ENCODE peak calls at places on chromosomes 16 and 17, in five cellular contexts. One of them, this sample, is unnamed.

GRCh38 chr16:81482329-81483063 is 37.9 kb downstream of the CMIP start:
- DNase-seq in NCI-H1694: no peak
- DNase-seq in T-helper 17 cell: no peak
- DNase-seq in HFFc6: no peak
- DNase-seq in activated T-helper 9 cell treated with anti-CD3 and anti-CD28 coated beads, Interleukin-2, amount 50 U/mL, for 16 hours: no peak
- DNase-seq in this sample: peak; percentile 90

GRCh38 chr16:19898924-19899604 is 14.4 kb upstream of the GPRC5B start:
- DNase-seq in activated T-helper 9 cell treated with anti-CD3 and anti-CD28 coated beads, Interleukin-2, amount 50 U/mL, for 16 hours: no peak
- DNase-seq in NCI-H1694: peak; percentile 21
- DNase-seq in T-helper 17 cell: no peak
- DNase-seq in HFFc6: peak; percentile 34
- DNase-seq in this sample: peak; percentile 20

GRCh38 chr16:6827272-6827671 is 505.4 kb upstream of the RBFOX1 start:
- DNase-seq in NCI-H1694: no peak
- DNase-seq in HFFc6: no peak
- DNase-seq in T-helper 17 cell: no peak
- DNase-seq in activated T-helper 9 cell treated with anti-CD3 and anti-CD28 coated beads, Interleukin-2, amount 50 U/mL, for 16 hours: no peak
- DNase-seq in this sample: no peak

GRCh38 chr17:27793168-27793905 is 7.0 kb downstream of the NOS2 start:
- DNase-seq in activated T-helper 9 cell treated with anti-CD3 and anti-CD28 coated beads, Interleukin-2, amount 50 U/mL, for 16 hours: no peak
- DNase-seq in T-helper 17 cell: no peak
- DNase-seq in HFFc6: no peak
- DNase-seq in NCI-H1694: no peak
- DNase-seq in this sample: no peak

GRCh38 chr17:28551421-28552186 is 820 bp downstream of the UNC119 start:
- DNase-seq in T-helper 17 cell: no peak
- DNase-seq in NCI-H1694: peak; percentile 12
- DNase-seq in HFFc6: no peak
- DNase-seq in activated T-helper 9 cell treated with anti-CD3 and anti-CD28 coated beads, Interleukin-2, amount 50 U/mL, for 16 hours: no peak
- DNase-seq in this sample: no peak

GRCh38 chr16:47142469-47143328 is 1.0 kb downstream of the NETO2 start:
- DNase-seq in activated T-helper 9 cell treated with anti-CD3 and anti-CD28 coated beads, Interleukin-2, amount 50 U/mL, for 16 hours: peak; percentile 11
- DNase-seq in HFFc6: peak; percentile 10
- DNase-seq in NCI-H1694: peak; percentile 22
- DNase-seq in T-helper 17 cell: peak; percentile 23
- DNase-seq in this sample: no peak

GRCh38 chr16:83040174-83040573 is 413.4 kb downstream of the CDH13 start:
- DNase-seq in T-helper 17 cell: no peak
- DNase-seq in activated T-helper 9 cell treated with anti-CD3 and anti-CD28 coated beads, Interleukin-2, amount 50 U/mL, for 16 hours: no peak
- DNase-seq in HFFc6: peak; percentile 4
- DNase-seq in NCI-H1694: no peak
- DNase-seq in this sample: peak; percentile 48

GRCh38 chr17:41418116-41418860 is 6.1 kb downstream of the KRT37 start:
- DNase-seq in T-helper 17 cell: no peak
- DNase-seq in HFFc6: no peak
- DNase-seq in NCI-H1694: no peak
- DNase-seq in activated T-helper 9 cell treated with anti-CD3 and anti-CD28 coated beads, Interleukin-2, amount 50 U/mL, for 16 hours: no peak
- DNase-seq in this sample: no peak

GRCh38 chr16:76292218-76292617 is 15.0 kb downstream of the CNTNAP4 start:
- DNase-seq in NCI-H1694: peak; percentile 88
- DNase-seq in T-helper 17 cell: no peak
- DNase-seq in activated T-helper 9 cell treated with anti-CD3 and anti-CD28 coated beads, Interleukin-2, amount 50 U/mL, for 16 hours: no peak
- DNase-seq in HFFc6: no peak
- DNase-seq in this sample: no peak

GRCh38 chr17:82434216-82434565 is 15.8 kb upstream of the OGFOD3 start:
- DNase-seq in activated T-helper 9 cell treated with anti-CD3 and anti-CD28 coated beads, Interleukin-2, amount 50 U/mL, for 16 hours: no peak
- DNase-seq in NCI-H1694: no peak
- DNase-seq in T-helper 17 cell: no peak
- DNase-seq in HFFc6: no peak
- DNase-seq in this sample: no peak

GRCh38 chr17:81515530-81516041 is 3.0 kb upstream of the ACTG1 start:
- DNase-seq in NCI-H1694: no peak
- DNase-seq in HFFc6: no peak
- DNase-seq in activated T-helper 9 cell treated with anti-CD3 and anti-CD28 coated beads, Interleukin-2, amount 50 U/mL, for 16 hours: no peak
- DNase-seq in T-helper 17 cell: no peak
- DNase-seq in this sample: no peak

GRCh38 chr16:83913234-83913633 is 14.3 kb downstream of the MLYCD start:
- DNase-seq in activated T-helper 9 cell treated with anti-CD3 and anti-CD28 coated beads, Interleukin-2, amount 50 U/mL, for 16 hours: no peak
- DNase-seq in HFFc6: no peak
- DNase-seq in T-helper 17 cell: no peak
- DNase-seq in NCI-H1694: no peak
- DNase-seq in this sample: no peak

GRCh38 chr17:38729886-38730525 is at the start of gene CISD3:
- DNase-seq in HFFc6: peak; percentile 49
- DNase-seq in activated T-helper 9 cell treated with anti-CD3 and anti-CD28 coated beads, Interleukin-2, amount 50 U/mL, for 16 hours: peak; percentile 82
- DNase-seq in NCI-H1694: peak; percentile 60
- DNase-seq in T-helper 17 cell: peak; percentile 92
- DNase-seq in this sample: peak; percentile 72

GRCh38 chr16:66435896-66436295 is 8.8 kb downstream of the BEAN1 start:
- DNase-seq in NCI-H1694: no peak
- DNase-seq in T-helper 17 cell: no peak
- DNase-seq in HFFc6: no peak
- DNase-seq in activated T-helper 9 cell treated with anti-CD3 and anti-CD28 coated beads, Interleukin-2, amount 50 U/mL, for 16 hours: no peak
- DNase-seq in this sample: no peak

GRCh38 chr17:56833023-56833811 is 503 bp downstream of the C17orf67 start:
- DNase-seq in T-helper 17 cell: peak; percentile 54
- DNase-seq in NCI-H1694: peak; percentile 49
- DNase-seq in activated T-helper 9 cell treated with anti-CD3 and anti-CD28 coated beads, Interleukin-2, amount 50 U/mL, for 16 hours: peak; percentile 50
- DNase-seq in HFFc6: peak; percentile 32
- DNase-seq in this sample: peak; percentile 53

GRCh38 chr17:72465191-72466024 is 344.6 kb downstream of the SOX9 start:
- DNase-seq in activated T-helper 9 cell treated with anti-CD3 and anti-CD28 coated beads, Interleukin-2, amount 50 U/mL, for 16 hours: no peak
- DNase-seq in HFFc6: peak; percentile 98
- DNase-seq in NCI-H1694: no peak
- DNase-seq in T-helper 17 cell: no peak
- DNase-seq in this sample: peak; percentile 99

GRCh38 chr17:78995761-78996451 is 13.7 kb downstream of the CANT1 start:
- DNase-seq in activated T-helper 9 cell treated with anti-CD3 and anti-CD28 coated beads, Interleukin-2, amount 50 U/mL, for 16 hours: no peak
- DNase-seq in HFFc6: no peak
- DNase-seq in NCI-H1694: no peak
- DNase-seq in T-helper 17 cell: no peak
- DNase-seq in this sample: no peak

GRCh38 chr17:77427471-77427991 is 286.8 kb downstream of the SEC14L1 start:
- DNase-seq in T-helper 17 cell: no peak
- DNase-seq in HFFc6: peak; percentile 84
- DNase-seq in activated T-helper 9 cell treated with anti-CD3 and anti-CD28 coated beads, Interleukin-2, amount 50 U/mL, for 16 hours: no peak
- DNase-seq in NCI-H1694: peak; percentile 38
- DNase-seq in this sample: peak; percentile 65

GRCh38 chr17:59004338-59005111 is 102.2 kb downstream of the TRIM37 start:
- DNase-seq in activated T-helper 9 cell treated with anti-CD3 and anti-CD28 coated beads, Interleukin-2, amount 50 U/mL, for 16 hours: peak; percentile 46
- DNase-seq in HFFc6: peak; percentile 21
- DNase-seq in T-helper 17 cell: peak; percentile 31
- DNase-seq in NCI-H1694: peak; percentile 74
- DNase-seq in this sample: peak; percentile 33

GRCh38 chr16:23519282-23519681 is 9.0 kb upstream of the GGA2 start:
- DNase-seq in NCI-H1694: no peak
- DNase-seq in HFFc6: no peak
- DNase-seq in activated T-helper 9 cell treated with anti-CD3 and anti-CD28 coated beads, Interleukin-2, amount 50 U/mL, for 16 hours: no peak
- DNase-seq in T-helper 17 cell: no peak
- DNase-seq in this sample: no peak

GRCh38 chr17:26773189-26774188 is 520.4 kb upstream of the WSB1 start:
- DNase-seq in T-helper 17 cell: peak; percentile 4
- DNase-seq in NCI-H1694: no peak
- DNase-seq in activated T-helper 9 cell treated with anti-CD3 and anti-CD28 coated beads, Interleukin-2, amount 50 U/mL, for 16 hours: no peak
- DNase-seq in HFFc6: no peak
- DNase-seq in this sample: no peak

GRCh38 chr17:10106067-10106466 is 92.3 kb downstream of the GAS7 start:
- DNase-seq in HFFc6: no peak
- DNase-seq in NCI-H1694: no peak
- DNase-seq in activated T-helper 9 cell treated with anti-CD3 and anti-CD28 coated beads, Interleukin-2, amount 50 U/mL, for 16 hours: no peak
- DNase-seq in T-helper 17 cell: no peak
- DNase-seq in this sample: no peak

GRCh38 chr16:89491238-89491869 is 993 bp upstream of the ANKRD11 start:
- DNase-seq in activated T-helper 9 cell treated with anti-CD3 and anti-CD28 coated beads, Interleukin-2, amount 50 U/mL, for 16 hours: no peak
- DNase-seq in NCI-H1694: peak; percentile 11
- DNase-seq in HFFc6: no peak
- DNase-seq in T-helper 17 cell: no peak
- DNase-seq in this sample: no peak

GRCh38 chr16:10266809-10267208 is 84.6 kb upstream of the GRIN2A start:
- DNase-seq in activated T-helper 9 cell treated with anti-CD3 and anti-CD28 coated beads, Interleukin-2, amount 50 U/mL, for 16 hours: no peak
- DNase-seq in T-helper 17 cell: no peak
- DNase-seq in NCI-H1694: no peak
- DNase-seq in HFFc6: no peak
- DNase-seq in this sample: no peak

GRCh38 chr17:52255347-52255746 is 96.8 kb upstream of the CA10 start:
- DNase-seq in HFFc6: no peak
- DNase-seq in activated T-helper 9 cell treated with anti-CD3 and anti-CD28 coated beads, Interleukin-2, amount 50 U/mL, for 16 hours: no peak
- DNase-seq in T-helper 17 cell: no peak
- DNase-seq in NCI-H1694: no peak
- DNase-seq in this sample: no peak